ENCODE peak calls at places on chromosomes 4 and X, in ten cellular contexts. S, B, X, D, V, Q, Y, F, L and J are unnamed samples. For H3K27me3, the result is how much of the 10 kb centered on the place peaks cover.

GRCh38 chrX:39874202-39874816 is 223.4 kb downstream of the BCOR start:
- DNase-seq in S (peak), B (no peak), X (no peak), D (no peak), V (no peak), Q (no peak), Y (no peak), F (no peak), L (no peak), J (no peak)

GRCh38 chrX:151031365-151031975 is 48.3 kb downstream of the HMGB3 start:
- DNase-seq in S (no peak), B (no peak), X (no peak), D (no peak), V (no peak), Q (no peak), Y (no peak), F (no peak), L (no peak), J (no peak)

GRCh38 chr4:159401791-159402380 is 299.0 kb downstream of the RAPGEF2 start:
- DNase-seq in S (peak), B (no peak), X (no peak), D (no peak), V (no peak), Q (no peak), Y (peak), F (no peak), L (no peak), J (no peak)

GRCh38 chr4:138406881-138407280 is 164.7 kb upstream of the SLC7A11 start:
- DNase-seq in S (peak), B (no peak), X (no peak), D (no peak), V (no peak), Q (no peak), Y (no peak), F (no peak), L (no peak), J (no peak)

GRCh38 chrX:20454117-20454516 is 187.4 kb upstream of the RPS6KA3 start:
- DNase-seq in S (no peak), B (no peak), X (no peak), D (no peak), V (no peak), Q (no peak), Y (no peak), F (no peak), L (no peak), J (no peak)

GRCh38 chr4:72975488-72975784 is 94.1 kb downstream of the COX18 start:
- DNase-seq in S (no peak), B (no peak), X (no peak), D (no peak), V (no peak), Q (no peak), Y (no peak), F (no peak), L (no peak), J (no peak)

GRCh38 chr4:48944659-48945290 is 38.2 kb upstream of the OCIAD2 start:
- DNase-seq in S (peak), B (no peak), X (no peak), D (peak), V (peak), Q (peak), Y (peak), F (no peak), L (no peak), J (peak)

GRCh38 chr4:105988671-105989070 is 93.4 kb downstream of the NPNT start:
- DNase-seq in S (peak), B (no peak), X (no peak), D (no peak), V (no peak), Q (no peak), Y (no peak), F (no peak), L (no peak), J (no peak)

GRCh38 chrX:46381630-46382029 is 163.6 kb downstream of the ZNF674 start:
- DNase-seq in S (peak), B (no peak), X (no peak), D (no peak), V (peak), Q (peak), Y (peak), F (no peak), L (peak), J (peak)

GRCh38 chrX:72280210-72280882 is 3.3 kb upstream of the RPS4X start:
- DNase-seq in S (peak), B (no peak), X (no peak), D (no peak), V (no peak), Q (no peak), Y (no peak), F (no peak), L (no peak), J (no peak)

GRCh38 chr4:46329118-46329976 is 60.6 kb downstream of the GABRA2 start:
- DNase-seq in S (peak), B (no peak), X (no peak), D (no peak), V (peak), Q (peak), Y (peak), F (no peak), L (peak), J (peak)

GRCh38 chr4:15337258-15337657 is 90.6 kb upstream of the C1QTNF7 start:
- DNase-seq in S (no peak), B (no peak), X (no peak), D (no peak), V (no peak), Q (no peak), Y (no peak), F (no peak), L (no peak), J (no peak)
- H3K27me3 ChIP-seq in S (under half), B (under half), X (under half), D (under half), V (under half), Q (under half), Y (under half), F (under half), L (under half), J (under half)

GRCh38 chr4:1058198-1058996 is 47.0 kb downstream of the FGFRL1 start:
- DNase-seq in S (no peak), B (no peak), X (no peak), D (peak), V (no peak), Q (peak), Y (no peak), F (no peak), L (no peak), J (no peak)

GRCh38 chr4:1053080-1053661 is 41.7 kb downstream of the FGFRL1 start:
- DNase-seq in S (no peak), B (no peak), X (peak), D (peak), V (no peak), Q (peak), Y (peak), F (no peak), L (no peak), J (no peak)

GRCh38 chr4:1056671-1057402 is 45.4 kb downstream of the FGFRL1 start:
- DNase-seq in S (no peak), B (no peak), X (peak), D (no peak), V (no peak), Q (peak), Y (no peak), F (no peak), L (no peak), J (no peak)

GRCh38 chr4:1057403-1057745 is 45.9 kb downstream of the FGFRL1 start:
- DNase-seq in S (no peak), B (no peak), X (no peak), D (no peak), V (no peak), Q (peak), Y (no peak), F (no peak), L (no peak), J (no peak)

GRCh38 chr4:1055721-1056590 is 44.5 kb downstream of the FGFRL1 start:
- DNase-seq in S (no peak), B (no peak), X (peak), D (peak), V (peak), Q (peak), Y (peak), F (no peak), L (no peak), J (no peak)
- H3K27me3 ChIP-seq in S (under half), B (under half), X (under half), D (under half), V (under half), Q (under half), Y (half or more), F (under half), L (half or more), J (half or more)

GRCh38 chrX:16566571-16566970 is 83.4 kb upstream of the S100G start:
- DNase-seq in S (no peak), B (no peak), X (no peak), D (no peak), V (no peak), Q (no peak), Y (peak), F (no peak), L (no peak), J (no peak)

GRCh38 chrX:16567681-16568080 is 82.3 kb upstream of the S100G start:
- DNase-seq in S (no peak), B (no peak), X (no peak), D (no peak), V (no peak), Q (no peak), Y (no peak), F (no peak), L (no peak), J (no peak)
- H3K27me3 ChIP-seq in S (under half), B (under half), X (under half), D (under half), V (under half), Q (under half), Y (under half), F (under half), L (under half), J (under half)

GRCh38 chr4:10050171-10051120 is 29.1 kb upstream of the SLC2A9 start:
- DNase-seq in S (peak), B (no peak), X (no peak), D (no peak), V (no peak), Q (no peak), Y (no peak), F (no peak), L (no peak), J (no peak)
- H3K27me3 ChIP-seq in S (under half), B (under half), X (under half), D (under half), V (under half), Q (under half), Y (under half), F (under half), L (under half), J (under half)